ENCODE peak calls at places on chromosomes 4 and X, in seven cellular contexts. J is IMR-90, S is esophagus squamous epithelium, D is gastrocnemius medialis, U is right lobe of liver, A is choroid plexus epithelial cell, B is GM12878. O is an unnamed sample.

GRCh38 chr4:83285022-83285387 is 407 bp upstream of the COQ2 start:
- DNase-seq in J (peak), S (no peak), D (no peak), U (no peak), A (peak), B (no peak), O (peak)

GRCh38 chrX:43750248-43750676 is 94.2 kb downstream of the MAOA start:
- DNase-seq in J (peak), S (no peak), D (peak), U (no peak), A (peak), B (no peak), O (peak)

GRCh38 chrX:25178555-25178954 is 162.8 kb upstream of the ARX start:
- DNase-seq in J (no peak), S (no peak), D (no peak), U (no peak), A (no peak), B (no peak), O (no peak)

GRCh38 chr4:2871466-2871865 is 27.8 kb downstream of the ADD1 start:
- DNase-seq in J (no peak), S (no peak), D (no peak), U (no peak), A (no peak), B (no peak), O (no peak)

GRCh38 chrX:3345281-3346081 is 971 bp downstream of the MXRA5 start:
- DNase-seq in J (no peak), S (no peak), D (no peak), U (peak), A (peak), B (no peak), O (peak)

GRCh38 chr4:155657985-155658384 is 8.7 kb upstream of the GUCY1A1 start:
- DNase-seq in J (no peak), S (no peak), D (no peak), U (no peak), A (no peak), B (no peak), O (no peak)

GRCh38 chr4:85500110-85500867 is 25.3 kb downstream of the ARHGAP24 start:
- DNase-seq in J (no peak), S (no peak), D (no peak), U (no peak), A (peak), B (no peak), O (no peak)

GRCh38 chrX:139126493-139126892 is 404.0 kb upstream of the F9 start:
- DNase-seq in J (no peak), S (no peak), D (peak), U (no peak), A (no peak), B (no peak), O (no peak)

GRCh38 chrX:153766871-153767673 is 3.0 kb downstream of the PLXNB3 start:
- DNase-seq in J (no peak), S (no peak), D (no peak), U (peak), A (no peak), B (no peak), O (no peak)

GRCh38 chrX:117992324-117992723 is 124.3 kb downstream of the KLHL13 start:
- DNase-seq in J (no peak), S (no peak), D (no peak), U (no peak), A (no peak), B (no peak), O (no peak)

GRCh38 chr4:123120473-123120872 is 198.1 kb upstream of the NUDT6 start:
- DNase-seq in J (peak), S (no peak), D (no peak), U (no peak), A (peak), B (no peak), O (peak)

GRCh38 chr4:24871176-24871575 is 41.7 kb downstream of the CCDC149 start:
- DNase-seq in J (no peak), S (no peak), D (no peak), U (no peak), A (no peak), B (no peak), O (no peak)

GRCh38 chr4:42371306-42372063 is 25.8 kb upstream of the SHISA3 start:
- DNase-seq in J (peak), S (no peak), D (no peak), U (no peak), A (peak), B (no peak), O (peak)

GRCh38 chrX:123975180-123975579 is 13.7 kb downstream of the STAG2 start:
- DNase-seq in J (peak), S (no peak), D (no peak), U (no peak), A (no peak), B (no peak), O (peak)

GRCh38 chrX:118764122-118764521 is 36.7 kb downstream of the IL13RA1 start:
- DNase-seq in J (no peak), S (no peak), D (no peak), U (no peak), A (no peak), B (no peak), O (no peak)

GRCh38 chr4:17469931-17470674 is 41.8 kb downstream of the QDPR start:
- DNase-seq in J (peak), S (no peak), D (no peak), U (no peak), A (peak), B (no peak), O (no peak)

GRCh38 chr4:144831971-144832370 is 186.0 kb downstream of the HHIP start:
- DNase-seq in J (no peak), S (no peak), D (no peak), U (no peak), A (peak), B (no peak), O (no peak)

GRCh38 chr4:118981839-118982381 is 93.3 kb downstream of the SYNPO2 start:
- DNase-seq in J (peak), S (no peak), D (peak), U (no peak), A (peak), B (no peak), O (peak)

GRCh38 chr4:13541176-13541604 is 3.1 kb downstream of the NKX3-2 start:
- DNase-seq in J (no peak), S (no peak), D (no peak), U (no peak), A (no peak), B (no peak), O (no peak)

GRCh38 chrX:101219116-101219839 is at the start of gene DRP2:
- DNase-seq in J (peak), S (no peak), D (no peak), U (no peak), A (no peak), B (no peak), O (peak)

GRCh38 chrX:132184871-132185270 is 34.4 kb downstream of the RAP2C start:
- DNase-seq in J (no peak), S (no peak), D (no peak), U (no peak), A (no peak), B (no peak), O (no peak)

GRCh38 chr4:140168474-140168873 is 14.5 kb upstream of the MAML3 start:
- DNase-seq in J (peak), S (no peak), D (no peak), U (no peak), A (peak), B (no peak), O (no peak)

GRCh38 chr4:110518889-110519490 is 43.0 kb downstream of the ENPEP start:
- DNase-seq in J (peak), S (no peak), D (no peak), U (no peak), A (peak), B (no peak), O (peak)

GRCh38 chr4:87114245-87115062 is 106.0 kb downstream of the KLHL8 start:
- DNase-seq in J (no peak), S (no peak), D (no peak), U (no peak), A (no peak), B (no peak), O (no peak)

GRCh38 chrX:66050140-66050569 is 10.3 kb upstream of the VSIG4 start:
- DNase-seq in J (no peak), S (no peak), D (no peak), U (no peak), A (no peak), B (no peak), O (no peak)

GRCh38 chr4:129043523-129043922 is 49.8 kb downstream of the SCLT1 start:
- DNase-seq in J (peak), S (no peak), D (no peak), U (no peak), A (peak), B (no peak), O (peak)

GRCh38 chr4:24056258-24056657 is 166.4 kb upstream of the PPARGC1A start:
- DNase-seq in J (no peak), S (no peak), D (no peak), U (no peak), A (no peak), B (no peak), O (no peak)

GRCh38 chrX:69051901-69052300 is 113.4 kb downstream of the PJA1 start:
- DNase-seq in J (no peak), S (no peak), D (no peak), U (no peak), A (no peak), B (no peak), O (no peak)

GRCh38 chrX:74063426-74064155 is 240.4 kb upstream of the ZCCHC13 start:
- DNase-seq in J (no peak), S (no peak), D (no peak), U (no peak), A (no peak), B (no peak), O (no peak)

GRCh38 chrX:7927259-7928167 is at the start of gene PNPLA4:
- DNase-seq in J (peak), S (peak), D (peak), U (peak), A (peak), B (peak), O (peak)

GRCh38 chr4:112153222-112153791 is 8.1 kb downstream of the FAM241A start:
- DNase-seq in J (no peak), S (no peak), D (no peak), U (no peak), A (no peak), B (no peak), O (no peak)

GRCh38 chr4:113467581-113467980 is 294.0 kb downstream of the CAMK2D start:
- DNase-seq in J (peak), S (no peak), D (peak), U (no peak), A (peak), B (no peak), O (peak)

GRCh38 chr4:2357821-2358745 is 60.4 kb downstream of the ZFYVE28 start:
- DNase-seq in J (no peak), S (no peak), D (no peak), U (peak), A (no peak), B (no peak), O (no peak)

GRCh38 chrX:45070116-45071007 is 130.3 kb downstream of the DIPK2B start:
- DNase-seq in J (peak), S (no peak), D (no peak), U (no peak), A (peak), B (peak), O (peak)

GRCh38 chrX:116317409-116317808 is 119.0 kb upstream of the SLC6A14 start:
- DNase-seq in J (no peak), S (no peak), D (no peak), U (no peak), A (peak), B (no peak), O (peak)

GRCh38 chrX:9416562-9417319 is 48.1 kb upstream of the TBL1X start:
- DNase-seq in J (peak), S (no peak), D (no peak), U (no peak), A (peak), B (no peak), O (no peak)

GRCh38 chr4:8761167-8761823 is 110.3 kb downstream of the HMX1 start:
- DNase-seq in J (no peak), S (no peak), D (no peak), U (peak), A (no peak), B (no peak), O (no peak)

GRCh38 chrX:8724176-8724757 is 7.7 kb downstream of the ANOS1 start:
- DNase-seq in J (no peak), S (no peak), D (no peak), U (no peak), A (peak), B (no peak), O (no peak)

GRCh38 chr4:2798399-2799301 is 5.8 kb downstream of the SH3BP2 start:
- DNase-seq in J (no peak), S (no peak), D (no peak), U (peak), A (peak), B (no peak), O (no peak)

DNA sequence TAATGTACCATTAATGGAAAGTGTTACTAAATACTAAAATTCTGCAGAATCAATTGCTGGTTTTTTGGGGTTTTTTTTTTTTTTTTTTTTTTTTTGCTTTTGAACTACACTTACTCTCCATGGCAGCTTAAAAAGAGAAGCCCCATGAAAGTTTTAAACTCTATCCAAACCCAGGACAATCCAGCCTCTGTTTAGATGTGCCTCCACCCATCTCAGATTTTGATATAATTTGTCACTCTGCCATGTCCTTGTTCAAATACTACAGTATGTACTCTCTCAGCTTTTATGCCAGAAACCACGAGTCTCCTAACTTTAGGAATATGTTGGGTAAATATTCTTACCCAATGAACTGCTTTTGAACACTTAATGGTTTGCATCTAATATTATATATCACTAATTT is 84.2 kb downstream of the COL25A1 start:
- DNase-seq in J (no peak), S (no peak), D (no peak), U (no peak), A (no peak), B (no peak), O (no peak)
- TF ChIP-seq CTCF in J (no peak), S (no peak), D (no peak), U (no peak), A (no peak), B (no peak), O (no peak)

DNA sequence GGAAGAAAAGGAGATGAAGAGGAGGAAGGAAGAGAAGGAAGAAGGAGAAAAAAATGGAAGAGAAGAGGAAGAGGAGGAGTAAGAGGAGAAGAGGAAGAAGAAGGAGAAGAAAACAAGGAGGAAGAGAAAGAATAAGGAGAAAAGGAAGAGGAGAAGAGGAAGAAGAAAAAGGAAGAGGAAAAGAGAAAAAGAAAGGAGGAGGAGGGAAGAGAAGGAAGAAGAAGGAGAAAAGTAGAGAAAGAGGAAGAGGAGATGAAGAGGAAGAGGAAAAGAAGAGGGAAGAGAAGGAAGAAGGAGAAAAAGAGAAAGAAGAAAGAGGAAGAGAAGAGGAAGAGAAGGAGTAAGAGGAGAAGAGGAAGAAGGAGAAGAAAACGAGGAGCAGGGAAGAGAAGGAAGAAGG is 11.8 kb upstream of the LEF1 start:
- DNase-seq in J (no peak), S (no peak), D (no peak), U (no peak), A (no peak), B (no peak), O (no peak)
- H3K4me3 ChIP-seq in J (no peak), S (no peak), D (no peak), U (no peak), A (no peak), B (no peak), O (no peak)

GRCh38 chr4:1216076-1216614 is 32.8 kb downstream of the CTBP1 start:
- DNase-seq in J (no peak), S (no peak), D (no peak), U (no peak), A (no peak), B (no peak), O (no peak)

GRCh38 chr4:1215347-1216075 is 33.4 kb downstream of the CTBP1 start:
- DNase-seq in J (no peak), S (no peak), D (no peak), U (no peak), A (peak), B (peak), O (no peak)

GRCh38 chr4:1217366-1217765 is 31.6 kb downstream of the CTBP1 start:
- DNase-seq in J (no peak), S (no peak), D (no peak), U (no peak), A (no peak), B (no peak), O (no peak)

GRCh38 chr4:1218892-1219552 is 29.9 kb downstream of the CTBP1 start:
- DNase-seq in J (no peak), S (no peak), D (no peak), U (no peak), A (no peak), B (peak), O (no peak)

DNA sequence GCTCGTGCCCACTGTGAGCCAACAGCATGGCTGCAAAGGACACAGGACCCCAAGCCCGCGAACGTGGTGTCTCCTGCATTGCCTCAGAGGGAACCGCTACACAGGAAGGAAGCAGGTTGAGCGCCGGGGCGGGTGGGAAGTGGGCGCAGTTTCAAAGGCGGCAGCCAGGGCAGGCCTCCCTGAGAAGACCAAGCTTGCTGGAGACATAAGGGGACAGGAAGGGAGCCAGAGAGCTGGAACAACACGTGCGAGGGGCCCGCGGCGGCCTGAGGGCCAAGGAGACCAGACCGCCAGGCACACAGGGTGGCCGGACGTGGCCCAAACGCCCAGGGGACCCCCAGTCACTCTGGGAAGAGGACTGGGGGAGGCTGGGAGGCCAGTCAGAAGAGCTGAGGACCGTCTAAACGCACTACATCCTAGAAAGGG is 32.0 kb downstream of the CTBP1 start:
- DNase-seq in J (no peak), S (no peak), D (no peak), U (no peak), A (no peak), B (no peak), O (no peak)
- TF ChIP-seq CTCF in J (no peak), S (peak), D (no peak), U (no peak), A (peak), B (peak), O (no peak)

GRCh38 chr4:169485791-169486742 is 126.3 kb downstream of the NEK1 start:
- DNase-seq in J (peak), S (no peak), D (no peak), U (no peak), A (peak), B (peak), O (peak)
- H3K4me3 ChIP-seq in J (no peak), S (no peak), D (no peak), U (no peak), A (no peak), B (no peak), O (no peak)

GRCh38 chrX:19539665-19540064 is 24.4 kb upstream of the MAP3K15 start:
- DNase-seq in J (no peak), S (no peak), D (no peak), U (no peak), A (no peak), B (no peak), O (no peak)

GRCh38 chrX:19532709-19533108 is 17.4 kb upstream of the MAP3K15 start:
- DNase-seq in J (no peak), S (no peak), D (no peak), U (no peak), A (no peak), B (no peak), O (no peak)

GRCh38 chrX:19540076-19540475 is 24.8 kb upstream of the MAP3K15 start:
- DNase-seq in J (no peak), S (no peak), D (no peak), U (no peak), A (no peak), B (no peak), O (no peak)

GRCh38 chrX:19541196-19541595 is 25.9 kb upstream of the MAP3K15 start:
- DNase-seq in J (no peak), S (no peak), D (no peak), U (no peak), A (no peak), B (no peak), O (no peak)

GRCh38 chrX:19535481-19535880 is 20.2 kb upstream of the MAP3K15 start:
- DNase-seq in J (peak), S (no peak), D (no peak), U (no peak), A (peak), B (no peak), O (peak)
- TF ChIP-seq CTCF in J (peak), S (no peak), D (no peak), U (peak), A (peak), B (no peak), O (peak)

DNA sequence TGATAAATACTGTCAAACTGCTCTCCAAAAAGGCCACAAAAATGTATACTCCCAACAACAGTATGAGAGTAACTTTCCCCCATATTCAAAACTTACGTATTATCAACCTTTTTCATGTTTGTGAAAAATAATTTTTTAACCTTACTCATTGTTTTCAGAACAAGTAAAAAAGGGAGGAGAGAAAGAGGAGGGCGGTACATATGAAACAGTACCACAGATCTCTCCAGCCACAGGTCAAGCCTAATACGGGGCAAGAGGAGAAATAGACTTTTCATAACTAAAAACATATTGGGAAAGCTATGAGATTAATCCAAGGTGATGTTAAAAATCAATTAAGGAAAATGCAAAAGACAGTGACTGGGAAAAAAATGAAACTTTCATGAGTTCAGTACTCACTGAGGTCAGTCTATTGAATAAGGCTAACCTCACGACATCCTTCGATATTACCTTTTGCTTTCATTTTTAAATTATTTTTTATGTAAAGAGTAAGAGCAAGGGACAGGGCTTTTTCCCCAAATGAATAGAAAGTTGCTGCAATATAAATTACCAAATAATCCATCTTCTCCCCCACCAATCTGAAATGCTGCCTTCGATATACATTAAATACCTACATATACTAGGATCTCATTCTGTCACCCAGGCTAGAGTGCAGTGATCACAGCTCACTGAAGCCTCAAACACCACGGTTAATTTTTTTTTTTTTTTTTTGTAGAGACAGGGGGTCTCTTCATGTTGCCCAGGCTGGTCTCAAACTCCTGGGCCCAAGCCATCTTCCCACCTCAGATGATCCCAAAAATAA is 25.3 kb downstream of the FBXW7 start:
- DNase-seq in J (no peak), S (no peak), D (no peak), U (no peak), A (no peak), B (no peak), O (no peak)
- H3K4me3 ChIP-seq in J (no peak), S (no peak), D (no peak), U (no peak), A (no peak), B (peak), O (no peak)

O was measured in astrocyte of the spinal cord.